ENCODE peak calls at places on chromosomes 11 and 22, in five cellular contexts. F is esophagus muscularis mucosa, Z is stomach, M is K562, S is gastrocnemius medialis. O is an unnamed sample. For H3K36me3, the result is how much of the 10 kb centered on the place peaks cover.

GRCh38 chr11:126645206-126645605 is 289.7 kb downstream of the ST3GAL4 start:
- DNase-seq in F (no peak), M (no peak), S (no peak), Z (no peak), O (no peak)

GRCh38 chr11:134438533-134438932 is 26.5 kb upstream of the B3GAT1 start:
- DNase-seq in M (no peak), Z (no peak), F (no peak), S (no peak), O (no peak)

GRCh38 chr11:8047382-8047781 is 33.6 kb upstream of the TUB start:
- DNase-seq in F (no peak), Z (no peak), S (no peak), M (no peak), O (no peak)

GRCh38 chr22:49574861-49575702 is 252.6 kb downstream of the BRD1 start:
- DNase-seq in M (no peak), S (no peak), F (no peak), Z (peak), O (no peak)

GRCh38 chr11:10725907-10726253 is 25.2 kb upstream of the CTR9 start:
- DNase-seq in F (no peak), M (no peak), Z (no peak), S (no peak), O (no peak)

GRCh38 chr11:113273720-113274119 is 40.7 kb upstream of the TTC12 start:
- DNase-seq in F (no peak), S (no peak), M (no peak), Z (no peak), O (no peak)

GRCh38 chr11:83671295-83671694 is 385.1 kb upstream of the CCDC90B start:
- DNase-seq in F (no peak), S (no peak), M (no peak), Z (no peak), O (no peak)

GRCh38 chr11:63508009-63508408 is 2.1 kb downstream of the LGALS12 start:
- DNase-seq in Z (peak), F (no peak), M (peak), S (peak), O (no peak)

GRCh38 chr11:94199367-94200130 is 70.9 kb downstream of the PANX1 start:
- DNase-seq in M (no peak), Z (no peak), S (no peak), F (peak), O (no peak)

GRCh38 chr22:26322179-26322905 is 106.7 kb upstream of the ASPHD2 start:
- DNase-seq in M (no peak), Z (no peak), F (no peak), S (peak), O (no peak)

GRCh38 chr11:118705111-118705741 is 25.8 kb upstream of the TREH start:
- DNase-seq in S (peak), M (no peak), F (no peak), Z (no peak), O (no peak)

GRCh38 chr22:24141586-24141985 is 39.7 kb upstream of the SUSD2 start:
- DNase-seq in S (no peak), F (no peak), Z (no peak), M (no peak), O (no peak)

GRCh38 chr11:2559527-2560311 is 114.9 kb downstream of the KCNQ1 start:
- DNase-seq in Z (no peak), F (no peak), S (no peak), M (no peak), O (no peak)

GRCh38 chr11:106540001-106540400 is 462.5 kb downstream of the AASDHPPT start:
- DNase-seq in Z (no peak), F (no peak), M (no peak), S (no peak), O (no peak)

GRCh38 chr22:24325105-24325757 is 54.6 kb downstream of the SPECC1L start:
- DNase-seq in M (peak), F (no peak), S (no peak), Z (no peak), O (peak)

GRCh38 chr22:41939981-41940852 is 6.7 kb downstream of the CENPM start:
- DNase-seq in M (peak), S (no peak), Z (peak), F (no peak), O (peak)

GRCh38 chr11:1935156-1936071 is 11.7 kb upstream of the MRPL23 start:
- DNase-seq in F (no peak), M (no peak), Z (no peak), S (peak), O (no peak)

GRCh38 chr11:23201936-23202522 is 341.8 kb upstream of the CCDC179 start:
- DNase-seq in S (no peak), M (no peak), F (no peak), Z (no peak), O (no peak)

GRCh38 chr22:37715760-37716159 is 18.9 kb downstream of the TRIOBP start:
- DNase-seq in S (no peak), M (no peak), F (no peak), Z (no peak), O (no peak)

GRCh38 chr11:209275-210121 is 2.0 kb downstream of the RIC8A start:
- DNase-seq in F (no peak), M (no peak), S (no peak), Z (peak), O (no peak)

GRCh38 chr11:69242583-69242940 is 51.4 kb upstream of the MYEOV start:
- DNase-seq in S (no peak), F (no peak), M (no peak), Z (peak), O (no peak)

GRCh38 chr22:21928048-21928447 is 24.6 kb downstream of the PPM1F start:
- DNase-seq in S (no peak), M (no peak), F (no peak), Z (no peak), O (no peak)

GRCh38 chr11:70339066-70339465 is 59.3 kb upstream of the CTTN start:
- DNase-seq in Z (no peak), M (no peak), F (no peak), S (no peak), O (no peak)

GRCh38 chr11:75159081-75159953 is 8.4 kb downstream of the SLCO2B1 start:
- DNase-seq in F (no peak), Z (peak), S (no peak), M (no peak), O (no peak)

GRCh38 chr11:20672575-20672974 is 3.2 kb downstream of the NELL1 start:
- DNase-seq in Z (no peak), S (no peak), F (no peak), M (peak), O (no peak)

GRCh38 chr11:126134461-126135155 is 71.9 kb upstream of the CDON start:
- DNase-seq in S (no peak), F (no peak), M (no peak), Z (no peak), O (no peak)

GRCh38 chr22:39818050-39818449 is 75.5 kb downstream of the ENTHD1 start:
- DNase-seq in F (no peak), M (peak), Z (no peak), S (no peak), O (no peak)

GRCh38 chr11:125621995-125622394 is 3.0 kb upstream of the CHEK1 start:
- DNase-seq in S (no peak), Z (no peak), F (no peak), M (no peak), O (no peak)

GRCh38 chr22:50165438-50166123 is 5.0 kb upstream of the PANX2 start:
- DNase-seq in S (no peak), F (no peak), Z (no peak), M (no peak), O (no peak)

GRCh38 chr11:44604171-44604581 is 38.7 kb downstream of the CD82 start:
- DNase-seq in Z (no peak), F (no peak), S (no peak), M (no peak), O (no peak)

GRCh38 chr22:38148252-38148651 is 33.4 kb downstream of the PLA2G6 start:
- DNase-seq in F (no peak), S (no peak), M (no peak), Z (no peak), O (no peak)

GRCh38 chr11:69352715-69353325 is 58.9 kb downstream of the MYEOV start:
- DNase-seq in Z (peak), M (peak), S (no peak), F (peak), O (no peak)

GRCh38 chr22:40407831-40408717 is 37.7 kb downstream of the SGSM3 start:
- DNase-seq in F (no peak), S (no peak), Z (no peak), M (no peak), O (no peak)

GRCh38 chr11:117613521-117613920 is 183.5 kb downstream of the DSCAML1 start:
- DNase-seq in Z (no peak), M (no peak), S (no peak), F (no peak), O (no peak)

GRCh38 chr22:39503590-39503989 is 1.5 kb downstream of the MIEF1 start:
- DNase-seq in Z (no peak), M (no peak), S (no peak), F (no peak), O (no peak)

GRCh38 chr11:10935015-10935564 is 77.2 kb upstream of the ZBED5 start:
- DNase-seq in S (no peak), F (peak), Z (no peak), M (no peak), O (no peak)

GRCh38 chr22:38167988-38168407 is 13.6 kb downstream of the PLA2G6 start:
- DNase-seq in S (peak), Z (peak), F (no peak), M (no peak), O (peak)

GRCh38 chr22:27386186-27386585 is 415.4 kb downstream of the MN1 start:
- DNase-seq in Z (no peak), S (no peak), F (no peak), M (no peak), O (no peak)
- H3K36me3 ChIP-seq in Z (under half), S (under half), F (under half), M (under half), O (under half)

DNA sequence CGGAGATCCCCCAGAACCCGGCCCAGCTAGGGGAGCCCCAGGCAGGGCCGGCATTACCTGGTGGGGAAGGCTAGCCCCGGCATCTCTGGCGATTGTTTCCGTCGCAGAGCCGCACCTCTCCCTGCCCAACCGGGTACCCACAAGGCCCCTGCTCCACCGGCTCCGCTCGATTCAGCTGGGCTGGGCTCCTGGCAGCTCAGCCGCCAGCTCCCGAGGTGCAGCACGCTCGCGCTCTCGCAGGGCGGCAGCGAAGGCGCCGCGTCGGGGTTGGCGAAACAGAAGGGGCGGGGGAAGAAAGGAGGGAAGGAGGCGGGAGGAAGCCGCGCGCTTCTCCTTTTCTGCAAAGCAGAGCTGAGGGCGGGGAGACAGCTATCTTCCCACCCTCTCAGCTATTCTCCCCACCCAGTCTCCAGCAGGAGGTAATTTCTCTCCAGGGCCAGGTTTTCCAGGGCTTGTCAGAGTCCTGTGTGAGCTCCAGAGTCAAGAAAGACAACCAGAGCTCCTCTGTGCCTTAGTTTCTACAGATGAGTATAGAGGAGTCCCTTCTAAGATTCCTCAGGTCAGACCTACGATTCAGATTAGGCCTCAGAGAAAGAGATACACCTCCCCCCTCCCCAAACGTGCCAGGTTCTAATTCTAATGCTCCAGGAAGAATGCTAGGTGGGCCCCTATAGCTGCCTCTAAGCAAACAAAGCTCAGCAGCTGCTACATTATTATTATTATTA is 62.0 kb downstream of the PAK1 start:
- DNase-seq in M (peak), Z (peak), S (peak), F (peak), O (peak)
- TF ChIP-seq POLR2A in M (no peak), Z (no peak), S (peak), F (no peak), O (peak)

DNA sequence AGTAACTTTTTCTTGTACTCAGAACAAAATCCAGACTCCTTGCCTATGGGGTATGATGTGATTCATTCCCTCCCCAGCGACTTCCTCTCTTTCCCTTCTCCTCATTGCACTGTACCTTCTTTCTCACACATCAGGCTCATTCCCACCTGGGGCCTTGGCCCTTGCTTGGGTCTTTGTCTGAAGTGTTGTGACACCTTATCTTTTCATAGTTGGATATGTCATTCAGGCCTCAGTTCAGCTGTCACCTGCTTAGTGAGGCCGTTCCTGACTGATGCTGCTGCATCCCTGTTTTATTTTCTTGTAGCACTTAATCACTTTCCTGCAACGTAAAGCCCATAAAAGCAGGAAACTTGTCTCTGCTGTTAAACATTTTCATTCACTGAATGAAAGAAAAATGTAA is 39.9 kb downstream of the ZDHHC13 start:
- DNase-seq in F (no peak), S (no peak), Z (no peak), M (no peak), O (no peak)
- H3K36me3 ChIP-seq in F (under half), S (under half), Z (under half), M (under half), O (under half)

GRCh38 chr11:65579291-65579690 is 3.4 kb downstream of the EHBP1L1 start:
- DNase-seq in F (no peak), Z (no peak), S (no peak), M (no peak), O (no peak)

GRCh38 chr11:65577756-65578109 is 1.9 kb downstream of the EHBP1L1 start:
- DNase-seq in S (peak), Z (no peak), M (no peak), F (no peak), O (no peak)

GRCh38 chr11:65580031-65580692 is 4.3 kb downstream of the EHBP1L1 start:
- DNase-seq in F (no peak), Z (no peak), M (no peak), S (no peak), O (no peak)

GRCh38 chr11:65578134-65578533 is 2.3 kb downstream of the EHBP1L1 start:
- DNase-seq in S (no peak), F (no peak), Z (no peak), M (no peak), O (no peak)

GRCh38 chr11:65578667-65579066 is 2.8 kb downstream of the EHBP1L1 start:
- DNase-seq in M (peak), S (no peak), F (no peak), Z (no peak), O (no peak)
- TF ChIP-seq POLR2A in M (no peak), S (no peak), F (no peak), Z (no peak), O (no peak)

GRCh38 chr11:65437436-65438227 is 15.0 kb downstream of the NEAT1 start:
- DNase-seq in S (no peak), F (peak), Z (peak), M (no peak), O (peak)
- H3K36me3 ChIP-seq in S (half or more), F (half or more), Z (half or more), M (half or more), O (under half)

GRCh38 chr11:65445604-65446445 is 23.2 kb downstream of the NEAT1 start:
- DNase-seq in M (no peak), F (no peak), S (no peak), Z (peak), O (no peak)
- TF ChIP-seq POLR2A in M (peak), F (no peak), S (peak), Z (no peak), O (no peak)

DNA sequence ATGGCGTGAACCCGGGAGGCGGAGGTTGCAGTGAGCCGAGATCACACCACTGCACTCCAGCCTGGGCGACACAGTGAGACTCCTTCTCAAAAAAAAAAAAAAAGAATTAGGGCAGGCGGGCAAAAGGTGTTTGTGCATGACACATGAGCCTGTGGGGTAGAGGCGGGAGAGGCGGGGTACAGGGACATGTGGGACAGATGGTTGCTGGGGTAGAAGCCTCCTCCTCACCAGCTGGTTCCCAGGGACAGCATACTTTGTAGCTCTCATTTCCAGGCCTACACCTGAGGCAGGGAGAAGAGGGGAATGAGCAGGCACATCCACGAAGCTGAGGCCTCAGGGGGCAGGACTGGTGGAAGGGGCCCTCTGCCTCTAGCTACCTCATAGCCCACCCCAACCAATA is 23.7 kb downstream of the YWHAH start:
- DNase-seq in M (no peak), F (no peak), Z (no peak), S (no peak), O (no peak)
- H3K36me3 ChIP-seq in M (under half), F (under half), Z (under half), S (under half), O (under half)

DNA sequence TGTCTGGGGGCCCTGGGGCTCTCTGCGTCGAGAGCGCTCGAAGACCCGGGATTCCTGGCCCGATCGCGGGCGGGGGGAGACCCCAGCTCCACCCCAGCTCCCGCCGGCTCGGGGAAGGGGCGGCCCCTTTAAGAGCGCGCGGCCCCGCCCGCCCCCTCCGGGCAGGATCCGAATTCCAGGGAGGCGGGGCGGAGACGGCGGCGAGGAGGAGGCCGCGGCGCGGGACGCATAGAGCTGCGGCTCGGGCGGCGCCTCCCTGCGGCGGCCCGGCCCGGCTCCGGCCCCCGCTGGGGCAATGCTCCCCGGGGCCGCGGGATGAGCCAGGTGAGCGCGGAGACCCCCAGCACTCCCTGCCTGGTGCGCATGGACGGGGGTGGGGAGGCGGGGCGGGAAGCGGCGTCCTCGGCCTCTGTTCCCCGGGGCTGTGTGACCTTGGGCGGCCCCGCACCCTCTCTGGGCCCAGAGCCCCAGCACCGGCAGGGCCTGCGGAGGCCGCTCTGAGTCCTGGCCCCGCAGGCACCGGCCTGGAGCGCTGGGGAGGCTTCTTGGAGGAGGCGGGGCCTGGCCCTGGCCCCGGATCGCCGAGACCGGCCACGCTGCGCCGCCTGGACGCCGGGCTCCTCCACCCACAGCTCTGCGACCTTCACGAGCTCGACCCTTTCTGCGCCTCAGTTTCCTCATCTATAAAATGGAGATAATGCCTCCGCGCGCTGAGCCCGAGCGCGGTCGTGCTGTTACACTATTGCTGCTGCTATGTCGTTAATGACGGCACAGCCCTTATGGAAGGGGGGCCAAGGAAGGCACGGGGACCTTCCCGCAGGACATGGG is 594 bp downstream of the GAS2L1 start:
- DNase-seq in S (peak), F (no peak), M (peak), Z (peak), O (peak)
- TF ChIP-seq POLR2A in S (peak), F (no peak), M (no peak), Z (no peak), O (peak)